ENCODE peak calls at places on chromosome 9, in four cellular contexts. H, Q, Z and K are unnamed samples.

GRCh38 chr9:35051069-35051967 is 21.1 kb downstream of the VCP start:
- ATAC-seq in H (peak), Q (peak), Z (peak), K (peak)

GRCh38 chr9:94927762-94928158 is 201.3 kb downstream of the AOPEP start:
- ATAC-seq in H (no peak), Q (no peak), Z (no peak), K (no peak)

GRCh38 chr9:129810788-129811187 is 7.8 kb downstream of the TOR1B start:
- ATAC-seq in H (no peak), Q (no peak), Z (no peak), K (no peak)

GRCh38 chr9:21075484-21075883 is 2.3 kb downstream of the IFNB1 start:
- ATAC-seq in H (no peak), Q (peak), Z (no peak), K (no peak)

GRCh38 chr9:128893354-128893753 is 11.4 kb downstream of the LRRC8A start:
- ATAC-seq in H (no peak), Q (no peak), Z (no peak), K (no peak)

GRCh38 chr9:136856541-136857141 is 4.5 kb downstream of the MAMDC4 start:
- ATAC-seq in H (no peak), Q (no peak), Z (no peak), K (no peak)

GRCh38 chr9:6611891-6612290 is 33.6 kb downstream of the GLDC start:
- ATAC-seq in H (no peak), Q (no peak), Z (no peak), K (no peak)

GRCh38 chr9:134433909-134434895 is 107.9 kb downstream of the RXRA start:
- ATAC-seq in H (peak), Q (no peak), Z (peak), K (peak)

GRCh38 chr9:33835625-33836260 is 18.8 kb downstream of the UBE2R2 start:
- ATAC-seq in H (no peak), Q (no peak), Z (no peak), K (no peak)

GRCh38 chr9:123268240-123268949 is at the start of gene STRBP:
- ATAC-seq in H (peak), Q (peak), Z (peak), K (peak)
- TF ChIP-seq CTCF in H (no peak), Q (peak), Z (no peak), K (no peak)

DNA sequence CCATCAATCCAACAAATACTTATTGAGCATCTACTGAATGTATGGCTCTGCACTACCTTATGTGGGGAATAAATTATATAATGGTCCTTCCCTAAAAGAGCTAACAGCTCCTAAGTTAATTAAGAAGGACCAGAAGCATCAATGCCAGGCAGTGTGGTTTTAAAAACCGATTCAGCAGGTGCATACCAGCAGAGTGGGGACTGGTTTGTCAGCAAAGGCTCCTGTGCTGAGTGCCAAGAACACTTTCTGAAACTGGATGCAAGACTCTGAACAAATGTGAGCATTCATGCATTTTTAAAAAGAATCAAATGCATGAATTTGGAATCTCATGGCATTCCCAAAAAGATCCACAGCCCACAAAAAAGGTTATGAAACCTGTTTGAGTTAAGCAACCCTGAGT is 142.2 kb downstream of the AUH start:
- ATAC-seq in H (no peak), Q (no peak), Z (no peak), K (no peak)
- TF ChIP-seq CTCF in H (no peak), Q (no peak), Z (no peak), K (no peak)

GRCh38 chr9:81083062-81083461 is 606.3 kb downstream of the TLE1 start:
- ATAC-seq in H (no peak), Q (peak), Z (peak), K (no peak)
- TF ChIP-seq CTCF in H (no peak), Q (peak), Z (no peak), K (peak)

DNA sequence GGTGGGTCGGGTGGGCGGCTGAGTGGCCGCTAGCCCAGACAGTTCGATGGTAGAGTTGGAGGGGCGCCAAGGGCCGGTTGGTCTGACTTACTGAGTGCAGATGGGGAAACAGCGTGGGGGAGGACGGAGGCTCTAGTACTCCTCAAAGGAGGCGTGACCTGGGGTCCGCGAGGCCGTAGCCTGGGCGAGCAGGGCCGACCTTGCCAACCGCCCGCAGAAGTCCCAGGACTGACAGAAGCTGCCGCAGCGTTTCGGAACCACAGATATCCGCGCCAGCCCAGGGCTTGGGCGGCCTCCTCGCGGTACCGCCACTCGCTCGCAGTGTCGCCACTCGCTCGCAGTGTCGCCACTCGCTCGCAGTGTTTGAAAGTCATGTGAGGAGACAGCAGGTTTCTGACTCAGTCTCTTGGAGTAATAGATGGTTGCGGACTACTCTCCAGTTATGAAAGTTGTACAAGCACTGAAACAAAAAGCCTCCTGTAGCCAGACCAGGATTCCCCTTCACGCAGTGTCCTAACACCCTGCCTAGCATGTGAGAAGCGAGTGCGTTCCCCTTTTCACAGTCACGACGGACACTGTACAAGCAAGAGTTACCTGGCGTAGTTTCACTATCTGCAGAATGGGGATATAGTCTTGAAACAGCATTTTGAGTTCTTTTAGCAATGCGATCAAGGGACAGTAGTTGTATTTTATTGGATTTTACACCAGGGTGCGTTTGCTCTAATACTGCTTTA is 674 bp downstream of the TMEM38B start:
- ATAC-seq in H (peak), Q (peak), Z (peak), K (peak)
- TF ChIP-seq CTCF in H (no peak), Q (no peak), Z (no peak), K (no peak)